ENCODE peak calls at places on chromosomes 2 and 18, in ten cellular contexts. U is AG08395; S is stromal cell of bone marrow; H is fibroblast of the conjunctiva; X is naive thymus-derived CD8-positive, alpha-beta T cell; Y is occipital lobe; W is HS-5; Z is GM20000; O is IMR-90; B is renal cortical epithelial cell. V is an unnamed sample.

GRCh38 chr2:46392561-46393351 is 86.6 kb upstream of the TMEM247 start:
- DNase-seq in B (no peak), X (no peak), O (no peak), U (no peak), S (no peak), Y (no peak), H (no peak), Z (no peak), W (no peak), V (no peak)

GRCh38 chr2:112843288-112843687 is 6.7 kb upstream of the IL1B start:
- DNase-seq in U (no peak), H (no peak), Y (no peak), B (no peak), X (no peak), W (no peak), Z (no peak), O (no peak), S (no peak), V (no peak)

GRCh38 chr18:56172527-56172926 is 465.9 kb downstream of the TXNL1 start:
- DNase-seq in X (no peak), W (no peak), S (no peak), B (no peak), O (no peak), U (no peak), H (no peak), Z (no peak), Y (no peak), V (no peak)

GRCh38 chr18:30987479-30988241 is 54.9 kb downstream of the DSC3 start:
- DNase-seq in S (no peak), H (no peak), Z (no peak), Y (no peak), O (no peak), B (peak; percentile 69), X (no peak), U (no peak), W (no peak), V (peak; percentile 53)

GRCh38 chr18:46756559-46757201 is at the start of gene ST8SIA5:
- DNase-seq in O (no peak), X (no peak), S (no peak), B (no peak), W (no peak), Y (peak; percentile 55), H (no peak), U (no peak), Z (peak; percentile 76), V (no peak)

GRCh38 chr2:197309369-197310231 is 980 bp downstream of the ANKRD44 start:
- DNase-seq in X (peak; percentile 28), Z (peak; percentile 60), W (no peak), Y (peak; percentile 21), S (no peak), H (no peak), U (no peak), B (no peak), O (no peak), V (peak; percentile 29)

GRCh38 chr2:57278451-57278850 is 768.2 kb upstream of the VRK2 start:
- DNase-seq in W (no peak), Y (no peak), O (no peak), Z (no peak), B (no peak), U (no peak), H (no peak), X (no peak), S (no peak), V (peak; percentile 33)

GRCh38 chr2:33275689-33276444 is 200.6 kb upstream of the RASGRP3 start:
- DNase-seq in X (no peak), O (peak; percentile 96), H (peak; percentile 55), Y (peak; percentile 40), B (peak; percentile 61), Z (no peak), W (peak; percentile 73), S (no peak), U (peak; percentile 58), V (peak; percentile 98)

GRCh38 chr2:188293601-188294482 is 2.2 kb downstream of the GULP1 start:
- DNase-seq in X (no peak), W (peak; percentile 42), U (peak; percentile 25), Y (peak; percentile 5), Z (no peak), B (peak; percentile 91), H (peak; percentile 47), S (peak; percentile 46), O (peak; percentile 78), V (peak; percentile 81)

GRCh38 chr2:189161894-189162293 is 17.7 kb downstream of the COL5A2 start:
- DNase-seq in O (no peak), U (no peak), H (no peak), X (no peak), W (no peak), S (no peak), Z (no peak), Y (no peak), B (no peak), V (no peak)

GRCh38 chr18:76960528-76961035 is 138.2 kb downstream of the ZNF236 start:
- DNase-seq in U (no peak), B (no peak), S (no peak), X (no peak), W (no peak), Z (no peak), Y (no peak), O (no peak), H (no peak), V (no peak)

GRCh38 chr2:190270298-190270697 is 49.3 kb downstream of the HIBCH start:
- DNase-seq in U (no peak), X (no peak), S (no peak), W (no peak), Y (no peak), Z (no peak), B (peak; percentile 17), H (no peak), O (peak; percentile 79), V (peak; percentile 64)

GRCh38 chr18:25786778-25787177 is 303.6 kb downstream of the SS18 start:
- DNase-seq in Y (no peak), X (no peak), Z (no peak), S (peak; percentile 71), W (peak; percentile 82), H (peak; percentile 10), B (peak; percentile 80), U (peak; percentile 74), O (peak; percentile 83), V (peak; percentile 94)

GRCh38 chr2:169073972-169074751 is 4.8 kb downstream of the DHRS9 start:
- DNase-seq in Z (no peak), U (no peak), B (peak; percentile 99), H (no peak), W (no peak), X (no peak), Y (no peak), O (no peak), S (no peak), V (peak; percentile 54)

GRCh38 chr2:8376603-8377423 is 305.0 kb upstream of the ID2 start:
- DNase-seq in Z (no peak), B (no peak), S (peak; percentile 6), Y (no peak), X (no peak), U (peak; percentile 36), O (no peak), W (no peak), H (no peak), V (no peak)

GRCh38 chr2:105731511-105731910 is 13.2 kb upstream of the NCK2 start:
- DNase-seq in Y (no peak), Z (no peak), H (no peak), W (no peak), O (no peak), B (no peak), U (no peak), S (no peak), X (no peak), V (no peak)

GRCh38 chr2:100679211-100679610 is 116.4 kb downstream of the PDCL3 start:
- DNase-seq in O (no peak), Z (no peak), H (no peak), W (no peak), X (no peak), B (no peak), S (no peak), U (no peak), Y (no peak), V (no peak)

GRCh38 chr2:103788346-103788745 is 1026.5 kb downstream of the TMEM182 start:
- DNase-seq in Y (no peak), W (no peak), X (no peak), B (peak; percentile 18), O (no peak), H (no peak), U (no peak), Z (no peak), S (no peak), V (no peak)

GRCh38 chr2:206982360-206982759 is 43.0 kb downstream of the CPO start:
- DNase-seq in W (no peak), Y (no peak), X (no peak), U (no peak), B (no peak), S (no peak), Z (no peak), O (no peak), H (no peak), V (no peak)

GRCh38 chr2:165818920-165819319 is 24.9 kb upstream of the GALNT3 start:
- DNase-seq in W (no peak), B (no peak), O (no peak), X (no peak), U (no peak), Z (no peak), S (no peak), H (no peak), Y (no peak), V (no peak)

GRCh38 chr2:98869272-98869641 is 66.8 kb downstream of the CRACDL start:
- DNase-seq in S (no peak), W (no peak), H (no peak), B (peak; percentile 70), U (no peak), O (no peak), X (no peak), Z (no peak), Y (no peak), V (no peak)

GRCh38 chr2:9831670-9832069 is 11.6 kb upstream of the TAF1B start:
- DNase-seq in Y (no peak), B (no peak), W (no peak), U (no peak), H (no peak), S (no peak), O (no peak), Z (no peak), X (no peak), V (no peak)

GRCh38 chr2:101696272-101697123 is 1.0 kb upstream of the MAP4K4 start:
- DNase-seq in U (no peak), X (no peak), Y (no peak), W (no peak), H (no peak), O (no peak), Z (no peak), B (no peak), S (no peak), V (peak; percentile 30)

GRCh38 chr18:35703043-35703688 is 121.6 kb downstream of the GALNT1 start:
- DNase-seq in W (peak; percentile 2), O (peak; percentile 48), S (no peak), B (peak; percentile 46), H (no peak), X (no peak), Y (no peak), U (no peak), Z (no peak), V (peak; percentile 46)

V was measured in ELR.